ENCODE peak calls at places on chromosomes 16 and 17, in seven cellular contexts. W is IMR-90, Y is fibroblast of lung, I is SK-N-SH, L is MM.1S, B is hepatocyte, V is endothelial cell of umbilical vein. X is an unnamed sample.

GRCh38 chr17:17044846-17045561 is 2.7 kb downstream of the MPRIP start:
- DNase-seq in W (peak; percentile 79), Y (peak; percentile 75), I (peak; percentile 65), L (peak; percentile 39), B (peak; percentile 57), V (peak; percentile 46), X (peak; percentile 48)

GRCh38 chr17:58352018-58352842 is at the start of gene SUPT4H1:
- DNase-seq in W (peak; percentile 92), Y (peak; percentile 92), I (peak; percentile 99), L (peak; percentile 97), B (peak; percentile 96), V (peak; percentile 89), X (peak; percentile 95)

GRCh38 chr16:2689968-2690830 is 7.9 kb downstream of the KCTD5 start:
- DNase-seq in W (no peak), Y (no peak), I (peak; percentile 5), L (no peak), B (no peak), V (no peak), X (no peak)

GRCh38 chr16:88905563-88905962 is 39.1 kb upstream of the PABPN1L start:
- DNase-seq in W (no peak), Y (no peak), I (peak; percentile 83), L (peak; percentile 7), B (peak; percentile 28), V (no peak), X (no peak)

GRCh38 chr17:39994448-39994847 is 13.8 kb downstream of the PSMD3 start:
- DNase-seq in W (no peak), Y (no peak), I (no peak), L (no peak), B (no peak), V (no peak), X (no peak)

GRCh38 chr16:11006666-11007065 is 62.3 kb downstream of the CLEC16A start:
- DNase-seq in W (no peak), Y (no peak), I (no peak), L (no peak), B (no peak), V (no peak), X (no peak)

GRCh38 chr16:610513-611381 is 20.0 kb upstream of the WFIKKN1 start:
- DNase-seq in W (no peak), Y (no peak), I (peak; percentile 78), L (no peak), B (peak; percentile 64), V (no peak), X (peak; percentile 83)

GRCh38 chr16:14013571-14014283 is 57.4 kb upstream of the MRTFB start:
- DNase-seq in W (peak; percentile 93), Y (peak; percentile 99), I (peak; percentile 66), L (no peak), B (peak; percentile 18), V (peak; percentile 17), X (peak; percentile 76)

GRCh38 chr17:1961187-1961586 is 63.9 kb downstream of the RTN4RL1 start:
- DNase-seq in W (no peak), Y (no peak), I (no peak), L (no peak), B (no peak), V (no peak), X (no peak)

GRCh38 chr16:58419241-58420012 is 27.2 kb downstream of the GINS3 start:
- DNase-seq in W (no peak), Y (no peak), I (no peak), L (no peak), B (no peak), V (no peak), X (no peak)

GRCh38 chr16:67027046-67027445 is 1.9 kb upstream of the CBFB start:
- DNase-seq in W (no peak), Y (no peak), I (no peak), L (no peak), B (no peak), V (no peak), X (no peak)

GRCh38 chr16:66049865-66050264 is 316.6 kb upstream of the CDH5 start:
- DNase-seq in W (no peak), Y (no peak), I (no peak), L (no peak), B (no peak), V (no peak), X (no peak)

GRCh38 chr17:16215002-16215272 is 397 bp downstream of the NCOR1 start:
- DNase-seq in W (no peak), Y (no peak), I (peak; percentile 80), L (peak; percentile 42), B (peak; percentile 61), V (no peak), X (no peak)

DNA sequence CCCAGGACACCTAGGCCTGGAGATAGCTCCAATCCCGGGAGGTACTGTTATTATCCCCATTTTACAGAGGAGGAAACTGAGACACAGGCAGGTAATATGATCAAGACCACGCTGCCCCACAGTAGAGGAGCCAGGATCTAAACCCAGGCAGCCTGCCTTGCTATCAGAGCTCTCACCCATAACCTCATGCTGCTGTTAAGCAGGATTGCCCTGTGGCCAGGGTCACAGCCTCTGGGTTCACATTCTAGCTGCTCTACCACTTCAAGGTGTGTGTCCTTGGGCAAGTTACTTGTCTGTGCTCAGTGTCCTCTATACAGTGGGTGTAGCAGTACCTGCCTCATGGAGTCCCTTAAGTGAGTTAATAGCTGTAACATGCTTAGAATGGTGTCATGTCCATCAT is 1015.3 kb downstream of the KCNJ18 start:
- DNase-seq in W (no peak), Y (no peak), I (no peak), L (no peak), B (no peak), V (no peak), X (no peak)
- H3K9me3 ChIP-seq in W (peaks cover 27% of the 10 kb centered on the region), Y (no peaks in the 10 kb centered on the region), I (no peaks in the 10 kb centered on the region), L (no peaks in the 10 kb centered on the region), B (no peaks in the 10 kb centered on the region), V (peaks cover 2% of the 10 kb centered on the region), X (peaks cover 48% of the 10 kb centered on the region)

DNA sequence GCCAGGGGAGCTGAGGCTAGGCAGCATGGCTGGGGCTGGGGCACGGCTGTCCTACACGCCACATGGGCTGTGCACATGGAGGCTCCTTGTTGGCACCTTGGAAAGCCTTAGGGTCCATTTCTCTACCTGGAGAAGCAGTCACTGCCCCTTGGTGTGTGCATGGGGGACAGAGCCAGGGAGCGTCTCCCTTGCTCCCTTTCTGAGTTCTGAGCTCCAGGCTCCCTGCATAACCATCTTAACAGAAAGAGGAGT is 266.8 kb downstream of the ENGASE start:
- DNase-seq in W (no peak), Y (no peak), I (no peak), L (no peak), B (no peak), V (no peak), X (no peak)
- H3K4me2 ChIP-seq in W (no peak overlapping the region), Y (no peak overlapping the region), I (no peak overlapping the region), L (peak overlapping the region; percentile 69), B (no peak overlapping the region), V (no peak overlapping the region), X (no peak overlapping the region)

GRCh38 chr17:42953669-42954068 is 10.6 kb downstream of the AARSD1 start:
- DNase-seq in W (no peak), Y (no peak), I (no peak), L (no peak), B (peak; percentile 24), V (no peak), X (no peak)
- TF ChIP-seq CTCF in W (no peak), Y (no peak), I (no peak), L (no peak), B (no peak), V (no peak), X (no peak)

DNA sequence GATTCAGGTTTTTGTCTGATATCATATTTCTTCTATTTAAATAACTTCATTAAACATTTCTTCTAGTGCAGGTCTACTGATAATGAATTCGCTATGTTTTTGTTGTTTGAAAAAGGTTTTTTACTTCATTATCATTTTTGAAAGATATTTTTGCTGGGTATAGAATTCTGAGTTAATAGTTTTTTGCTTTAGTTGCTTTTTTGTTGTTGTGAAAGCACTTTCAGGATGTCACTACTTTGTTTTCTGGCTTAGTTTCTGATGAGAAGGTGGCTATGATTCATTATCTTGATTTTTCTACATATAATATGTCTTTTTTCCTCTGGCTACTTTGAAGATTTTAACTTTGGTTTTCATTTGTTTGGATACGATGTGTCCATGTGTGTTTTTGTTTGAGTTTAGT is 3.5 kb downstream of the ZFP1 start:
- DNase-seq in W (no peak), Y (no peak), I (no peak), L (no peak), B (no peak), V (no peak), X (no peak)
- H3K9me3 ChIP-seq in W (peaks cover 3% of the 10 kb centered on the region), Y (no peaks in the 10 kb centered on the region), I (peaks cover 19% of the 10 kb centered on the region), L (no peaks in the 10 kb centered on the region), B (peaks cover 19% of the 10 kb centered on the region), V (no peaks in the 10 kb centered on the region), X (peaks cover 13% of the 10 kb centered on the region)

GRCh38 chr17:9241774-9242496 is 220.6 kb downstream of the NTN1 start:
- DNase-seq in W (no peak), Y (no peak), I (no peak), L (no peak), B (no peak), V (no peak), X (no peak)
- H3K4me2 ChIP-seq in W (no peak overlapping the region), Y (no peak overlapping the region), I (no peak overlapping the region), L (no peak overlapping the region), B (no peak overlapping the region), V (no peak overlapping the region), X (no peak overlapping the region)

DNA sequence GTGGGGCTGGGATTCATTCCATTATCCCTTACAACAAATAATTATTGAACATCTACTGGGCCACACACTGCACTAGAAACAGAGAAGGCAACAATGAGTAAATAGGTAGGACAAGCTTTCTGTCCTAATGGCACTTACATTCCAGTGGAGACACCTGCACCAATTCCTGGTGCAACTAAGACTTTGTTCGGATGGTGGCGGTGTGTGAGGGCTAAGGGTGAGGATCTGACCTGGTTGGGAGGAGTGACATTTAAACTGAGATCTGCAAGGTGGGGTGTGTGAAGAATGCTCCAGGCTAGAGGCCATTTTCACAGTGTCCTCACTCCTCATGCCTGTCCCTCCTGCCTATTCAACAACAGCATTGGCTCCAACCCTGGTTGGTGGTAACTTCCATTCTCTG is 510.0 kb downstream of the XYLT1 start:
- DNase-seq in W (no peak), Y (no peak), I (no peak), L (no peak), B (no peak), V (no peak), X (no peak)
- TF ChIP-seq CTCF in W (no peak), Y (no peak), I (no peak), L (no peak), B (no peak), V (no peak), X (no peak)